ENCODE peak calls at places on chromosomes 7 and 10, in six cellular contexts. One of them, this sample, is unnamed.

GRCh38 chr10:52143338-52143737 is 170.7 kb upstream of the DKK1 start:
- DNase-seq in transverse colon: no peak
- DNase-seq in lower leg skin: no peak
- DNase-seq in heart left ventricle: no peak
- DNase-seq in body of pancreas: no peak
- DNase-seq in HCT116: no peak
- DNase-seq in this sample: no peak

GRCh38 chr10:17606547-17607040 is 10.6 kb downstream of the HACD1 start:
- DNase-seq in transverse colon: no peak
- DNase-seq in lower leg skin: no peak
- DNase-seq in heart left ventricle: no peak
- DNase-seq in body of pancreas: no peak
- DNase-seq in HCT116: no peak
- DNase-seq in this sample: peak; percentile 31

GRCh38 chr10:126902157-126902556 is 3.1 kb upstream of the DOCK1 start:
- DNase-seq in transverse colon: no peak
- DNase-seq in lower leg skin: no peak
- DNase-seq in heart left ventricle: no peak
- DNase-seq in body of pancreas: no peak
- DNase-seq in HCT116: peak; percentile 69
- DNase-seq in this sample: peak; percentile 3

GRCh38 chr7:99919814-99920618 is 686 bp upstream of the TRIM4 start:
- DNase-seq in transverse colon: no peak
- DNase-seq in lower leg skin: no peak
- DNase-seq in heart left ventricle: no peak
- DNase-seq in body of pancreas: no peak
- DNase-seq in HCT116: no peak
- DNase-seq in this sample: peak; percentile 67

GRCh38 chr7:97016392-97017196 is 8.0 kb downstream of the DLX5 start:
- DNase-seq in transverse colon: no peak
- DNase-seq in lower leg skin: no peak
- DNase-seq in heart left ventricle: no peak
- DNase-seq in body of pancreas: no peak
- DNase-seq in HCT116: no peak
- DNase-seq in this sample: no peak

GRCh38 chr10:124732931-124733536 is 11.1 kb downstream of the FAM53B start:
- DNase-seq in transverse colon: peak; percentile 59
- DNase-seq in lower leg skin: no peak
- DNase-seq in heart left ventricle: no peak
- DNase-seq in body of pancreas: no peak
- DNase-seq in HCT116: no peak
- DNase-seq in this sample: no peak

GRCh38 chr10:46026106-46026505 is 4.3 kb downstream of the NCOA4 start:
- DNase-seq in transverse colon: no peak
- DNase-seq in lower leg skin: no peak
- DNase-seq in heart left ventricle: no peak
- DNase-seq in body of pancreas: no peak
- DNase-seq in HCT116: no peak
- DNase-seq in this sample: no peak

GRCh38 chr10:61397175-61397986 is 55.8 kb downstream of the TMEM26 start:
- DNase-seq in transverse colon: no peak
- DNase-seq in lower leg skin: no peak
- DNase-seq in heart left ventricle: no peak
- DNase-seq in body of pancreas: no peak
- DNase-seq in HCT116: no peak
- DNase-seq in this sample: no peak

GRCh38 chr10:70843776-70844489 is 28.2 kb downstream of the SGPL1 start:
- DNase-seq in transverse colon: no peak
- DNase-seq in lower leg skin: no peak
- DNase-seq in heart left ventricle: no peak
- DNase-seq in body of pancreas: no peak
- DNase-seq in HCT116: no peak
- DNase-seq in this sample: no peak

GRCh38 chr10:650691-651615 is 38.5 kb downstream of the DIP2C start:
- DNase-seq in transverse colon: no peak
- DNase-seq in lower leg skin: no peak
- DNase-seq in heart left ventricle: no peak
- DNase-seq in body of pancreas: no peak
- DNase-seq in HCT116: no peak
- DNase-seq in this sample: no peak

GRCh38 chr10:10128387-10128786 is 889.3 kb upstream of the CELF2 start:
- DNase-seq in transverse colon: no peak
- DNase-seq in lower leg skin: no peak
- DNase-seq in heart left ventricle: no peak
- DNase-seq in body of pancreas: no peak
- DNase-seq in HCT116: no peak
- DNase-seq in this sample: no peak

GRCh38 chr10:94115725-94116124 is 122.0 kb downstream of the PLCE1 start:
- DNase-seq in transverse colon: no peak
- DNase-seq in lower leg skin: no peak
- DNase-seq in heart left ventricle: no peak
- DNase-seq in body of pancreas: no peak
- DNase-seq in HCT116: peak; percentile 40
- DNase-seq in this sample: no peak

GRCh38 chr10:69492091-69492745 is 41.0 kb downstream of the TSPAN15 start:
- DNase-seq in transverse colon: no peak
- DNase-seq in lower leg skin: no peak
- DNase-seq in heart left ventricle: no peak
- DNase-seq in body of pancreas: no peak
- DNase-seq in HCT116: no peak
- DNase-seq in this sample: no peak

GRCh38 chr10:70672993-70673928 is 955 bp downstream of the ADAMTS14 start:
- DNase-seq in transverse colon: no peak
- DNase-seq in lower leg skin: no peak
- DNase-seq in heart left ventricle: peak; percentile 80
- DNase-seq in body of pancreas: no peak
- DNase-seq in HCT116: no peak
- DNase-seq in this sample: no peak

GRCh38 chr10:16891375-16892313 is 74.4 kb upstream of the RSU1 start:
- DNase-seq in transverse colon: peak; percentile 47
- DNase-seq in lower leg skin: peak; percentile 55
- DNase-seq in heart left ventricle: peak; percentile 69
- DNase-seq in body of pancreas: peak; percentile 61
- DNase-seq in HCT116: peak; percentile 92
- DNase-seq in this sample: no peak

DNA sequence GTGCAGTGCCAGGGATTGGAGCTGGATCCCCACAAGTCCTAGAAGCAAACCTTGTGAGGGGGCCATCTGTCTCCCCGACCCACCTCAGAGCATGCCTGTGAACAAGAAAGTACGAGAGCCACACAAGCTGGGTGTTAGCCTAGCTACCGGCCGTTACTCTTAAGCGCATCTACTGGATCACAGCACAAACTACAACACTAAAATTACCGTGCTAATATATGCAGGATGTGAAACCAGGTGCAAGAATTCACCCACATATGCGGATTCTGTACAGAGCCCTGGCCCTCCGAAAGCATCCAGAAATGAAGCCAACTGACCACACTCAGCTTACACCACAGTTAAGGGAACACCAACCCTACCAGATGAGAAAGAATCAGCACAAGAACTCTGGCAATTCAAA is 16.0 kb upstream of the PRSS1 start:
- DNase-seq in transverse colon: no peak
- DNase-seq in lower leg skin: no peak
- DNase-seq in heart left ventricle: no peak
- DNase-seq in body of pancreas: no peak
- DNase-seq in HCT116: no peak
- DNase-seq in this sample: no peak
- TF ChIP-seq POLR2A in transverse colon: no peak
- TF ChIP-seq POLR2A in lower leg skin: no peak
- TF ChIP-seq POLR2A in heart left ventricle: no peak
- TF ChIP-seq POLR2A in body of pancreas: no peak
- TF ChIP-seq POLR2A in HCT116: no peak
- TF ChIP-seq POLR2A in this sample: no peak

DNA sequence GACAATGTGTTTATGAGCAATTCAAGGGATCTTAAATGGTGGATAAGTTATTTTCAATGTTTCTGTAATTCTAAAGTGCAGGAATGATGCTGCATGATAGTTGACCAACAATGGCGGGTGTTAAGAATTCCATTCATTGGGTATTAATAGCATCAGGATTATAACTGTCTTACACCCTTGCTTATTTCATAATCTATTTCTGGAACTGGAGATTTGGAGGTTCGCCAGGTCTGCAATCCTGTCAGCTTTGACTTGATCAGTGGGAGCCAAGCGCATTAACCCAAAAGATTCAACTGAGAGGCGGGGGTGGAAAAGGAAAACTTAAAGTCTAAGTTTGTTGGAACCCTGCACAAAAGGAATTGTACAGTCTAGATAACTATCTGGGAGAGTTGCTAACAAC is 114.9 kb upstream of the ZEB1 start:
- DNase-seq in transverse colon: no peak
- DNase-seq in lower leg skin: no peak
- DNase-seq in heart left ventricle: no peak
- DNase-seq in body of pancreas: no peak
- DNase-seq in HCT116: no peak
- DNase-seq in this sample: no peak
- TF ChIP-seq POLR2A in transverse colon: no peak
- TF ChIP-seq POLR2A in lower leg skin: no peak
- TF ChIP-seq POLR2A in heart left ventricle: no peak
- TF ChIP-seq POLR2A in body of pancreas: no peak
- TF ChIP-seq POLR2A in HCT116: no peak
- TF ChIP-seq POLR2A in this sample: no peak

DNA sequence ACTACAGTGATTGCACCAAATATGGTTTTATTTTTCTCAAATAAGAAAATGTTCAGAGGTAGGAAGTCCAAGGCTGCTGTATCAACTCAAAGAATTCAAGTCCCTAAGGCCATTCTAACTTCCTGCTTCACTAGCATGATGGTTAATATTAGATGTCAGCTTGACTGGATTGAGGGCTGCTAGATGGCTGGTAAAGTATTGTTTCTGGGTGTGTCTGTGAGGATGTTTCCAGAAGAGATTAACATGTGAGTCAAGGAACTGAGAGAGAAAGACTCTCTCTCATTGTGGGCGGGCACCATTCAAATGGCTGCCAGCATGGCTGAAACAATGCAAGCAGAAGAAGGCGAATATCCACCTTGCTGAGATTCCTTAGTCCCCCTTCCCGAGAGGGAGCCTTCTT is 77.4 kb upstream of the NRBF2 start:
- DNase-seq in transverse colon: no peak
- DNase-seq in lower leg skin: no peak
- DNase-seq in heart left ventricle: no peak
- DNase-seq in body of pancreas: no peak
- DNase-seq in HCT116: no peak
- DNase-seq in this sample: no peak
- TF ChIP-seq POLR2A in transverse colon: no peak
- TF ChIP-seq POLR2A in lower leg skin: no peak
- TF ChIP-seq POLR2A in heart left ventricle: no peak
- TF ChIP-seq POLR2A in body of pancreas: no peak
- TF ChIP-seq POLR2A in HCT116: no peak
- TF ChIP-seq POLR2A in this sample: no peak

DNA sequence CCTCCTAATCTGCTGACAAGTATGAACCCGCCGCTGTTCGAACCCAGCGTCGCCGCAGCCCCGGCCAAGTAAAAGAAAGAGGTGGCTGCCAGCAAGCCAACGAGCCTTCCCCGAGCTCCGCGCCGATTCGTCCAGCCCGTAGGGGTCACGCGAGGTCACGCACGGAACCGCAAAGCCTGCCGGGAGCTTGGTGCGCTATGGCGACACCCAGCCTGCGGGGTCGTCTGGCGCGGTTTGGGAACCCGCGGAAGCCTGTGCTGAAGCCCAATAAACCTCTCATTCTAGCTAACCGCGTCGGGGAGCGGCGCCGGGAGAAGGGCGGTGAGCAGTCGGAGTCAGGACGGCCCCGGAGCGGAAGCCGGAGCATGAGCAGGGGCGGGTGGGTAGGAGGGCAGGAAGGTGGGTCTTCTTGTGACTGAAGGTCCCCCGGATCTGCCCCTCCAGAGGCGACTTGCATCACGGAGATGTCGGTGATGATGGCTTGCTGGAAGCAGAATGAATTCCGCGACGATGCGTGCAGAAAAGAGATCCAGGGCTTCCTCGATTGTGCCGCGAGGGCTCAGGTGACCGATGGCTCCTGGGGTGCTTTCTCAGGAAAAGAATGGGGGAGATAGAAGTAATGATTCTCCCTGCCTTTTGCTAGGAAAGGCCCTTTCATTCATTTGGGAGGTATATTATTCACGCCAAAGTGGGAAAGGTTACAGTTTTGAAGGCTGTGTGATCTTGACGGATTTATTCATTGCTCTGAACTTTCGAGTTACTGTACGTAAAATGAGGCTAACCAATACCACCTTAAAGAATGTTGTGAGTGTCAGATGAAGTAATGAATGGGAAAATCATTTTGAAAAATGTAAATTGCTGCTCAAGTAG is at the start of gene CHCHD1:
- DNase-seq in transverse colon: peak; percentile 94
- DNase-seq in lower leg skin: peak; percentile 89
- DNase-seq in heart left ventricle: peak; percentile 97
- DNase-seq in body of pancreas: peak; percentile 93
- DNase-seq in HCT116: peak; percentile 76
- DNase-seq in this sample: peak; percentile 95
- TF ChIP-seq POLR2A in transverse colon: peak; percentile 69
- TF ChIP-seq POLR2A in lower leg skin: no peak
- TF ChIP-seq POLR2A in heart left ventricle: no peak
- TF ChIP-seq POLR2A in body of pancreas: peak; percentile 67
- TF ChIP-seq POLR2A in HCT116: peak; percentile 91
- TF ChIP-seq POLR2A in this sample: peak; percentile 84

GRCh38 chr7:98110249-98111022 is 3.8 kb downstream of the LMTK2 start:
- DNase-seq in transverse colon: peak; percentile 51
- DNase-seq in lower leg skin: no peak
- DNase-seq in heart left ventricle: no peak
- DNase-seq in body of pancreas: peak; percentile 81
- DNase-seq in HCT116: no peak
- DNase-seq in this sample: peak; percentile 5

GRCh38 chr7:98107313-98107691 is 640 bp downstream of the LMTK2 start:
- DNase-seq in transverse colon: peak; percentile 25
- DNase-seq in lower leg skin: no peak
- DNase-seq in heart left ventricle: no peak
- DNase-seq in body of pancreas: peak; percentile 42
- DNase-seq in HCT116: no peak
- DNase-seq in this sample: peak; percentile 77

GRCh38 chr7:98105942-98106544 is 619 bp upstream of the LMTK2 start:
- DNase-seq in transverse colon: peak; percentile 64
- DNase-seq in lower leg skin: peak; percentile 21
- DNase-seq in heart left ventricle: no peak
- DNase-seq in body of pancreas: no peak
- DNase-seq in HCT116: no peak
- DNase-seq in this sample: no peak

GRCh38 chr7:98102170-98102569 is 4.5 kb upstream of the LMTK2 start:
- DNase-seq in transverse colon: no peak
- DNase-seq in lower leg skin: no peak
- DNase-seq in heart left ventricle: no peak
- DNase-seq in body of pancreas: no peak
- DNase-seq in HCT116: no peak
- DNase-seq in this sample: no peak

DNA sequence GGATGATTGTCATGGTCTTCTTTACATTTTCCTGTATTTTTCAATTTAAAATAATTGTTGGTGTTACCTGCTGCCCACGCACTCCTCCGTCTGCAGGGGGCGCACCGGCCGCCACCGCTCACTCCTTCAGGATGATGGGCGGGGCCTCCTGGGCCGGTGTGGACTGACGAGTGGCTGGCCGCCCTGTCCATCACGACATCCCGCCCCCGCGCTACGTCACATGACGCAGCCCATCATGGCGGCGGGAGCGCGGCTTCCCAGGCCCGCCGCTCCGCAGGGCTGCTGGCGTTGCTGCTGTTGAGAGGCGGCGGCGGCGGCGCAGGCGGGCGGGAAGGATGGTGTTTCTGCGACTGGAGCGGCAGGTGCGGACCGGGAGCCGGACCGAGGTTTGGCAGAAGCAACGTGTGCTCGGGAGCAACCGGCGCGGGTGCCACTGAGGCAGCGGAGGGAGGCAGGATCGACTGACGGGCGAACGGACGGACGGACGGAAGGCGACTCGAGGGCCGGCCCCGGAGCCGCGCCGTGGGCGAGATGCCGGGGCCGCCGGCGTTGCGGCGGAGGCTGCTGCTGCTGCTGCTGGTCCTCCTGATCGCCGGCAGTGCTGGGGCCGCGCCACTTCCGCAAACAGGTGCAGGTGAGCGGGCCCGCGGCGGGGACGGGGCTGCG is at the start of gene LMTK2:
- DNase-seq in transverse colon: peak; percentile 97
- DNase-seq in lower leg skin: peak; percentile 95
- DNase-seq in heart left ventricle: peak; percentile 98
- DNase-seq in body of pancreas: peak; percentile 97
- DNase-seq in HCT116: peak; percentile 73
- DNase-seq in this sample: peak; percentile 94
- TF ChIP-seq POLR2A in transverse colon: peak; percentile 96
- TF ChIP-seq POLR2A in lower leg skin: peak; percentile 3
- TF ChIP-seq POLR2A in heart left ventricle: peak; percentile 73
- TF ChIP-seq POLR2A in body of pancreas: peak; percentile 95
- TF ChIP-seq POLR2A in HCT116: peak; percentile 84
- TF ChIP-seq POLR2A in this sample: peak; percentile 86

This sample was measured in erythroblast.